ENCODE peak calls at places on chromosomes 4 and X, in five cellular contexts. O is stimulated activated CD4-positive, alpha-beta T cell treated with anti-CD3 and anti-CD28 coated beads, TNF-alpha, amount 100 ng/mL, for 24 hours; K is activated naive CD8-positive, alpha-beta T cell treated with anti-CD3 and anti-CD28 coated beads for 36 hours; T is HCT116; C is ascending aorta. A is an unnamed sample.

GRCh38 chrX:7925867-7926472 is 1.2 kb downstream of the PNPLA4 start:
- DNase-seq in O (peak; percentile 31), K (peak; percentile 45), T (peak; percentile 27), C (peak; percentile 69), A (peak; percentile 27)

GRCh38 chr4:170281027-170281426 is 191.3 kb upstream of the AADAT start:
- DNase-seq in O (no peak), K (no peak), T (no peak), C (no peak), A (no peak)

GRCh38 chr4:104493071-104493831 is 1.4 kb downstream of the CXXC4 start:
- DNase-seq in O (no peak), K (no peak), T (no peak), C (no peak), A (no peak)

GRCh38 chr4:76951333-76952033 is 1.9 kb downstream of the SEPTIN11 start:
- DNase-seq in O (no peak), K (no peak), T (no peak), C (no peak), A (no peak)

GRCh38 chr4:83276299-83277040 is 8.1 kb downstream of the COQ2 start:
- DNase-seq in O (no peak), K (no peak), T (no peak), C (no peak), A (no peak)

GRCh38 chrX:120486786-120487185 is 17.7 kb upstream of the LAMP2 start:
- DNase-seq in O (no peak), K (no peak), T (no peak), C (no peak), A (no peak)

GRCh38 chr4:2797545-2798305 is 4.8 kb downstream of the SH3BP2 start:
- DNase-seq in O (no peak), K (peak; percentile 64), T (no peak), C (peak; percentile 60), A (no peak)

GRCh38 chr4:6674500-6675149 is 19.1 kb upstream of the S100P start:
- DNase-seq in O (no peak), K (peak; percentile 59), T (peak; percentile 63), C (no peak), A (no peak)

GRCh38 chr4:8276358-8277240 is 7.0 kb downstream of the HTRA3 start:
- DNase-seq in O (no peak), K (no peak), T (no peak), C (peak; percentile 76), A (no peak)

GRCh38 chrX:107723501-107723900 is 52.1 kb downstream of the TSC22D3 start:
- DNase-seq in O (no peak), K (no peak), T (no peak), C (no peak), A (no peak)

GRCh38 chr4:54073481-54073880 is 9.1 kb upstream of the CHIC2 start:
- DNase-seq in O (no peak), K (no peak), T (no peak), C (no peak), A (no peak)

GRCh38 chr4:92514632-92515031 is 210.9 kb downstream of the GRID2 start:
- DNase-seq in O (no peak), K (no peak), T (no peak), C (no peak), A (no peak)

GRCh38 chr4:156803056-156803455 is 168.5 kb downstream of the PDGFC start:
- DNase-seq in O (no peak), K (no peak), T (no peak), C (no peak), A (no peak)

GRCh38 chrX:78375894-78376293 is 48.5 kb upstream of the CYSLTR1 start:
- DNase-seq in O (no peak), K (no peak), T (no peak), C (no peak), A (no peak)

GRCh38 chr4:3833326-3833989 is 67.3 kb downstream of the ADRA2C start:
- DNase-seq in O (no peak), K (no peak), T (no peak), C (no peak), A (no peak)

A was measured in occipital lobe.